ENCODE peak calls at places on chromosome 1, in five cellular contexts. R, C, Z, W and U are unnamed samples.

GRCh38 chr1:160993544-160993943 is 27.4 kb downstream of the F11R start:
- DNase-seq in Z (no peak), R (peak), C (no peak), W (peak), U (no peak)

GRCh38 chr1:26069941-26070807 is 2.7 kb upstream of the TRIM63 start:
- DNase-seq in W (no peak), C (no peak), R (no peak), Z (no peak), U (no peak)

GRCh38 chr1:21175324-21175669 is 1.4 kb downstream of the EIF4G3 start:
- DNase-seq in C (no peak), R (peak), W (no peak), Z (no peak), U (no peak)

GRCh38 chr1:208234721-208235120 is 9.5 kb downstream of the PLXNA2 start:
- DNase-seq in C (no peak), Z (no peak), W (no peak), R (no peak), U (no peak)

GRCh38 chr1:103514920-103515503 is 10.5 kb upstream of the RNPC3 start:
- DNase-seq in C (no peak), R (peak), Z (no peak), W (peak), U (no peak)

GRCh38 chr1:7638078-7638477 is 133.0 kb upstream of the VAMP3 start:
- DNase-seq in R (no peak), Z (no peak), C (no peak), W (no peak), U (no peak)

GRCh38 chr1:77287535-77287934 is 5.7 kb downstream of the AK5 start:
- DNase-seq in Z (no peak), W (no peak), C (no peak), R (no peak), U (no peak)

GRCh38 chr1:178645157-178645825 is 79.8 kb upstream of the RALGPS2 start:
- DNase-seq in R (no peak), W (peak), Z (no peak), C (no peak), U (no peak)